ENCODE peak calls at places on chromosomes 11 and 22, in eight cellular contexts. One of them, this sample, is unnamed.

GRCh38 chr22:41939981-41940852 is 6.7 kb downstream of the CENPM start:
- DNase-seq in GM04504: no peak
- DNase-seq in nephron progenitor cell: no peak
- DNase-seq in mammary epithelial cell: no peak
- DNase-seq in HAP-1: no peak
- DNase-seq in activated CD4-positive, alpha-beta T cell treated with anti-CD3 and anti-CD28 coated beads for 36 hours: peak
- DNase-seq in neuronal stem cell: no peak
- DNase-seq in frontal cortex: no peak
- DNase-seq in this sample: no peak

GRCh38 chr22:20079745-20080444 is at the start of gene DGCR8:
- DNase-seq in HAP-1: peak
- DNase-seq in frontal cortex: peak
- DNase-seq in activated CD4-positive, alpha-beta T cell treated with anti-CD3 and anti-CD28 coated beads for 36 hours: peak
- DNase-seq in GM04504: peak
- DNase-seq in mammary epithelial cell: peak
- DNase-seq in neuronal stem cell: peak
- DNase-seq in nephron progenitor cell: peak
- DNase-seq in this sample: peak

GRCh38 chr11:83648610-83649467 is 362.7 kb upstream of the CCDC90B start:
- DNase-seq in frontal cortex: no peak
- DNase-seq in mammary epithelial cell: no peak
- DNase-seq in nephron progenitor cell: no peak
- DNase-seq in HAP-1: no peak
- DNase-seq in activated CD4-positive, alpha-beta T cell treated with anti-CD3 and anti-CD28 coated beads for 36 hours: no peak
- DNase-seq in neuronal stem cell: peak
- DNase-seq in GM04504: no peak
- DNase-seq in this sample: peak

GRCh38 chr11:5196067-5196466 is 4.4 kb downstream of the OR51V1 start:
- DNase-seq in neuronal stem cell: no peak
- DNase-seq in mammary epithelial cell: no peak
- DNase-seq in nephron progenitor cell: no peak
- DNase-seq in activated CD4-positive, alpha-beta T cell treated with anti-CD3 and anti-CD28 coated beads for 36 hours: no peak
- DNase-seq in frontal cortex: no peak
- DNase-seq in GM04504: no peak
- DNase-seq in HAP-1: no peak
- DNase-seq in this sample: no peak

GRCh38 chr22:36934153-36934939 is 20.9 kb downstream of the CSF2RB start:
- DNase-seq in GM04504: no peak
- DNase-seq in mammary epithelial cell: no peak
- DNase-seq in HAP-1: no peak
- DNase-seq in activated CD4-positive, alpha-beta T cell treated with anti-CD3 and anti-CD28 coated beads for 36 hours: no peak
- DNase-seq in frontal cortex: no peak
- DNase-seq in neuronal stem cell: no peak
- DNase-seq in nephron progenitor cell: no peak
- DNase-seq in this sample: no peak

GRCh38 chr22:40361100-40361499 is 9.3 kb upstream of the SGSM3 start:
- DNase-seq in GM04504: no peak
- DNase-seq in activated CD4-positive, alpha-beta T cell treated with anti-CD3 and anti-CD28 coated beads for 36 hours: no peak
- DNase-seq in mammary epithelial cell: no peak
- DNase-seq in HAP-1: no peak
- DNase-seq in nephron progenitor cell: no peak
- DNase-seq in frontal cortex: no peak
- DNase-seq in neuronal stem cell: no peak
- DNase-seq in this sample: no peak

GRCh38 chr11:101478587-101479375 is 105.0 kb downstream of the TRPC6 start:
- DNase-seq in frontal cortex: no peak
- DNase-seq in activated CD4-positive, alpha-beta T cell treated with anti-CD3 and anti-CD28 coated beads for 36 hours: no peak
- DNase-seq in nephron progenitor cell: no peak
- DNase-seq in GM04504: no peak
- DNase-seq in HAP-1: no peak
- DNase-seq in mammary epithelial cell: peak
- DNase-seq in neuronal stem cell: no peak
- DNase-seq in this sample: no peak

GRCh38 chr22:22702159-22702873 is 57.9 kb downstream of the GGTLC2 start:
- DNase-seq in frontal cortex: no peak
- DNase-seq in nephron progenitor cell: no peak
- DNase-seq in GM04504: no peak
- DNase-seq in neuronal stem cell: no peak
- DNase-seq in mammary epithelial cell: no peak
- DNase-seq in activated CD4-positive, alpha-beta T cell treated with anti-CD3 and anti-CD28 coated beads for 36 hours: peak
- DNase-seq in HAP-1: no peak
- DNase-seq in this sample: no peak

GRCh38 chr11:612201-612960 is 3.4 kb downstream of the IRF7 start:
- DNase-seq in GM04504: no peak
- DNase-seq in activated CD4-positive, alpha-beta T cell treated with anti-CD3 and anti-CD28 coated beads for 36 hours: peak
- DNase-seq in nephron progenitor cell: no peak
- DNase-seq in frontal cortex: no peak
- DNase-seq in neuronal stem cell: no peak
- DNase-seq in HAP-1: no peak
- DNase-seq in mammary epithelial cell: no peak
- DNase-seq in this sample: peak

GRCh38 chr11:19895776-19896175 is 183.1 kb downstream of the NAV2 start:
- DNase-seq in mammary epithelial cell: peak
- DNase-seq in frontal cortex: no peak
- DNase-seq in GM04504: no peak
- DNase-seq in nephron progenitor cell: no peak
- DNase-seq in HAP-1: no peak
- DNase-seq in activated CD4-positive, alpha-beta T cell treated with anti-CD3 and anti-CD28 coated beads for 36 hours: no peak
- DNase-seq in neuronal stem cell: no peak
- DNase-seq in this sample: peak

GRCh38 chr22:49015993-49016908 is 811.4 kb downstream of the BRD1 start:
- DNase-seq in nephron progenitor cell: no peak
- DNase-seq in frontal cortex: no peak
- DNase-seq in GM04504: no peak
- DNase-seq in HAP-1: no peak
- DNase-seq in mammary epithelial cell: no peak
- DNase-seq in activated CD4-positive, alpha-beta T cell treated with anti-CD3 and anti-CD28 coated beads for 36 hours: no peak
- DNase-seq in neuronal stem cell: no peak
- DNase-seq in this sample: no peak

GRCh38 chr11:121372671-121373429 is 79.3 kb upstream of the SORL1 start:
- DNase-seq in neuronal stem cell: no peak
- DNase-seq in frontal cortex: no peak
- DNase-seq in mammary epithelial cell: no peak
- DNase-seq in HAP-1: no peak
- DNase-seq in nephron progenitor cell: no peak
- DNase-seq in activated CD4-positive, alpha-beta T cell treated with anti-CD3 and anti-CD28 coated beads for 36 hours: no peak
- DNase-seq in GM04504: no peak
- DNase-seq in this sample: no peak

GRCh38 chr22:41636467-41636866 is 15.4 kb downstream of the XRCC6 start:
- DNase-seq in HAP-1: no peak
- DNase-seq in activated CD4-positive, alpha-beta T cell treated with anti-CD3 and anti-CD28 coated beads for 36 hours: no peak
- DNase-seq in nephron progenitor cell: no peak
- DNase-seq in frontal cortex: no peak
- DNase-seq in neuronal stem cell: no peak
- DNase-seq in mammary epithelial cell: peak
- DNase-seq in GM04504: peak
- DNase-seq in this sample: peak

GRCh38 chr11:120746836-120747609 is 235.5 kb downstream of the GRIK4 start:
- DNase-seq in HAP-1: no peak
- DNase-seq in GM04504: no peak
- DNase-seq in neuronal stem cell: no peak
- DNase-seq in mammary epithelial cell: peak
- DNase-seq in nephron progenitor cell: no peak
- DNase-seq in frontal cortex: no peak
- DNase-seq in activated CD4-positive, alpha-beta T cell treated with anti-CD3 and anti-CD28 coated beads for 36 hours: no peak
- DNase-seq in this sample: no peak

GRCh38 chr11:117868088-117868487 is 8.4 kb downstream of the FXYD6 start:
- DNase-seq in HAP-1: no peak
- DNase-seq in activated CD4-positive, alpha-beta T cell treated with anti-CD3 and anti-CD28 coated beads for 36 hours: no peak
- DNase-seq in GM04504: no peak
- DNase-seq in mammary epithelial cell: no peak
- DNase-seq in neuronal stem cell: no peak
- DNase-seq in nephron progenitor cell: no peak
- DNase-seq in frontal cortex: no peak
- DNase-seq in this sample: no peak

GRCh38 chr11:46120361-46120710 is 918 bp downstream of the PHF21A start:
- DNase-seq in neuronal stem cell: no peak
- DNase-seq in activated CD4-positive, alpha-beta T cell treated with anti-CD3 and anti-CD28 coated beads for 36 hours: peak
- DNase-seq in GM04504: no peak
- DNase-seq in HAP-1: no peak
- DNase-seq in nephron progenitor cell: peak
- DNase-seq in frontal cortex: peak
- DNase-seq in mammary epithelial cell: no peak
- DNase-seq in this sample: no peak

This sample was measured in kidney tubule cell.